ENCODE peak calls at places on chromosomes 7 and 10, in four cellular contexts. W, Z, I and Q are unnamed samples.

GRCh38 chr7:129805086-129805719 is 147.6 kb downstream of the UBE2H start:
- DNase-seq in W (no peak), Z (no peak), I (no peak), Q (no peak)

GRCh38 chr7:20797174-20798080 is 10.7 kb upstream of the SP8 start:
- DNase-seq in W (peak), Z (no peak), I (no peak), Q (no peak)

GRCh38 chr7:139321071-139321745 is 19.9 kb upstream of the FMC1 start:
- DNase-seq in W (peak), Z (peak), I (peak), Q (no peak)

GRCh38 chr7:36784991-36785940 is 61.0 kb upstream of the AOAH start:
- DNase-seq in W (no peak), Z (no peak), I (no peak), Q (no peak)

GRCh38 chr10:76902949-76903348 is 734.7 kb downstream of the KCNMA1 start:
- DNase-seq in W (peak), Z (no peak), I (no peak), Q (no peak)

GRCh38 chr10:132515811-132516726 is 21.5 kb upstream of the INPP5A start:
- DNase-seq in W (no peak), Z (no peak), I (no peak), Q (no peak)

GRCh38 chr10:112990271-112990670 is 40.2 kb downstream of the TCF7L2 start:
- DNase-seq in W (no peak), Z (no peak), I (no peak), Q (no peak)

GRCh38 chr7:36734731-36735130 is 10.4 kb upstream of the AOAH start:
- DNase-seq in W (no peak), Z (no peak), I (no peak), Q (no peak)

GRCh38 chr10:80664071-80664680 is 126.5 kb downstream of the SH2D4B start:
- DNase-seq in W (peak), Z (peak), I (no peak), Q (no peak)

GRCh38 chr7:80150621-80151273 is 16.1 kb downstream of the GNAI1 start:
- DNase-seq in W (no peak), Z (no peak), I (no peak), Q (no peak)

GRCh38 chr10:107025676-107026075 is 138.8 kb downstream of the SORCS1 start:
- DNase-seq in W (no peak), Z (no peak), I (no peak), Q (no peak)

GRCh38 chr7:120662291-120662690 is 195.7 kb downstream of the TSPAN12 start:
- DNase-seq in W (no peak), Z (no peak), I (no peak), Q (no peak)

GRCh38 chr10:93816123-93816747 is 58.5 kb downstream of the LGI1 start:
- DNase-seq in W (peak), Z (peak), I (peak), Q (peak)

GRCh38 chr7:22586101-22586805 is 86.3 kb upstream of the STEAP1B start:
- DNase-seq in W (no peak), Z (no peak), I (no peak), Q (no peak)

GRCh38 chr7:1910081-1910685 is 240.1 kb downstream of the ELFN1 start:
- DNase-seq in W (no peak), Z (no peak), I (no peak), Q (no peak)